ENCODE peak calls at places on chromosomes 5 and 9, in six cellular contexts. K, T, Q, Y, D and O are unnamed samples.

GRCh38 chr9:109107402-109108240 is 12.1 kb downstream of the TMEM245 start:
- DNase-seq in K (peak), T (peak), Q (no peak), Y (no peak), D (no peak), O (no peak)

GRCh38 chr5:142506046-142506445 is 179.8 kb downstream of the FGF1 start:
- DNase-seq in K (no peak), T (no peak), Q (no peak), Y (no peak), D (no peak), O (no peak)

GRCh38 chr9:136219276-136219675 is 14.3 kb upstream of the LHX3 start:
- DNase-seq in K (no peak), T (no peak), Q (no peak), Y (no peak), D (no peak), O (no peak)

GRCh38 chr5:139903805-139904565 is 108.4 kb downstream of the PSD2 start:
- DNase-seq in K (no peak), T (no peak), Q (no peak), Y (no peak), D (peak), O (no peak)

GRCh38 chr9:87830446-87830845 is 52.2 kb upstream of the SPATA31E1 start:
- DNase-seq in K (no peak), T (no peak), Q (no peak), Y (no peak), D (no peak), O (no peak)

GRCh38 chr5:103542441-103542840 is 20.1 kb downstream of the NUDT12 start:
- DNase-seq in K (no peak), T (no peak), Q (no peak), Y (no peak), D (no peak), O (no peak)

GRCh38 chr5:59587489-59588337 is 305.8 kb downstream of the PDE4D start:
- DNase-seq in K (no peak), T (peak), Q (no peak), Y (no peak), D (peak), O (no peak)

GRCh38 chr5:159571501-159572244 is 241.4 kb upstream of the IL12B start:
- DNase-seq in K (peak), T (no peak), Q (no peak), Y (no peak), D (no peak), O (no peak)

GRCh38 chr5:143002459-143003327 is 232.5 kb downstream of the ARHGAP26 start:
- DNase-seq in K (no peak), T (peak), Q (peak), Y (peak), D (peak), O (no peak)

GRCh38 chr5:33806736-33807442 is 84.9 kb downstream of the ADAMTS12 start:
- DNase-seq in K (no peak), T (peak), Q (no peak), Y (no peak), D (no peak), O (no peak)

GRCh38 chr5:95729115-95730010 is 1.8 kb upstream of the RHOBTB3 start:
- DNase-seq in K (no peak), T (no peak), Q (no peak), Y (no peak), D (no peak), O (no peak)

GRCh38 chr5:52727568-52727967 is 60.1 kb upstream of the ITGA1 start:
- DNase-seq in K (no peak), T (peak), Q (no peak), Y (no peak), D (no peak), O (no peak)

GRCh38 chr5:72955143-72955767 is 586 bp upstream of the FCHO2 start:
- DNase-seq in K (no peak), T (no peak), Q (no peak), Y (peak), D (peak), O (no peak)

GRCh38 chr5:124796495-124796894 is 50.1 kb upstream of the ZNF608 start:
- DNase-seq in K (no peak), T (no peak), Q (no peak), Y (no peak), D (no peak), O (no peak)

GRCh38 chr5:37111426-37112382 is 137.5 kb downstream of the CPLANE1 start:
- DNase-seq in K (no peak), T (no peak), Q (no peak), Y (peak), D (no peak), O (no peak)

GRCh38 chr9:94855919-94856318 is 129.4 kb downstream of the AOPEP start:
- DNase-seq in K (no peak), T (no peak), Q (no peak), Y (no peak), D (no peak), O (no peak)

GRCh38 chr5:72465601-72466563 is 41.3 kb downstream of the ZNF366 start:
- DNase-seq in K (no peak), T (peak), Q (no peak), Y (peak), D (no peak), O (no peak)

GRCh38 chr9:130327781-130328348 is 62.3 kb downstream of the HMCN2 start:
- DNase-seq in K (no peak), T (no peak), Q (peak), Y (no peak), D (no peak), O (no peak)

GRCh38 chr9:71762900-71763653 is 5.2 kb downstream of the CEMIP2 start:
- DNase-seq in K (no peak), T (peak), Q (no peak), Y (no peak), D (no peak), O (no peak)

GRCh38 chr5:71653119-71653518 is 66.0 kb upstream of the CARTPT start:
- DNase-seq in K (no peak), T (peak), Q (no peak), Y (no peak), D (no peak), O (no peak)

GRCh38 chr9:130268521-130269131 is 3.1 kb downstream of the HMCN2 start:
- DNase-seq in K (no peak), T (no peak), Q (no peak), Y (no peak), D (peak), O (no peak)

GRCh38 chr9:88742483-88742882 is 207.5 kb downstream of the NXNL2 start:
- DNase-seq in K (no peak), T (no peak), Q (no peak), Y (no peak), D (no peak), O (no peak)

GRCh38 chr9:72486606-72486955 is 34.8 kb upstream of the TMC1 start:
- DNase-seq in K (no peak), T (no peak), Q (no peak), Y (no peak), D (no peak), O (no peak)

GRCh38 chr5:151924564-151925395 is at the start of gene GLRA1:
- DNase-seq in K (no peak), T (peak), Q (no peak), Y (peak), D (peak), O (no peak)

GRCh38 chr5:143436871-143437270 is 33.4 kb upstream of the NR3C1 start:
- DNase-seq in K (no peak), T (no peak), Q (no peak), Y (no peak), D (no peak), O (no peak)

GRCh38 chr5:32725994-32726659 is 15.0 kb downstream of the NPR3 start:
- DNase-seq in K (no peak), T (no peak), Q (no peak), Y (peak), D (no peak), O (no peak)

GRCh38 chr9:9412241-9412640 is 1200.6 kb downstream of the PTPRD start:
- DNase-seq in K (no peak), T (no peak), Q (no peak), Y (peak), D (no peak), O (no peak)

GRCh38 chr5:60578295-60578694 is 121.7 kb downstream of the DEPDC1B start:
- DNase-seq in K (no peak), T (no peak), Q (no peak), Y (no peak), D (no peak), O (no peak)

GRCh38 chr9:121742923-121743322 is 91.5 kb downstream of the DAB2IP start:
- DNase-seq in K (no peak), T (no peak), Q (no peak), Y (no peak), D (no peak), O (no peak)

GRCh38 chr9:121744002-121744686 is 92.7 kb downstream of the DAB2IP start:
- DNase-seq in K (no peak), T (peak), Q (peak), Y (no peak), D (peak), O (no peak)

GRCh38 chr9:121744687-121745395 is 93.4 kb downstream of the DAB2IP start:
- DNase-seq in K (no peak), T (no peak), Q (no peak), Y (no peak), D (peak), O (no peak)

GRCh38 chr9:121745396-121745695 is 93.9 kb downstream of the DAB2IP start:
- DNase-seq in K (no peak), T (no peak), Q (no peak), Y (no peak), D (no peak), O (no peak)

DNA sequence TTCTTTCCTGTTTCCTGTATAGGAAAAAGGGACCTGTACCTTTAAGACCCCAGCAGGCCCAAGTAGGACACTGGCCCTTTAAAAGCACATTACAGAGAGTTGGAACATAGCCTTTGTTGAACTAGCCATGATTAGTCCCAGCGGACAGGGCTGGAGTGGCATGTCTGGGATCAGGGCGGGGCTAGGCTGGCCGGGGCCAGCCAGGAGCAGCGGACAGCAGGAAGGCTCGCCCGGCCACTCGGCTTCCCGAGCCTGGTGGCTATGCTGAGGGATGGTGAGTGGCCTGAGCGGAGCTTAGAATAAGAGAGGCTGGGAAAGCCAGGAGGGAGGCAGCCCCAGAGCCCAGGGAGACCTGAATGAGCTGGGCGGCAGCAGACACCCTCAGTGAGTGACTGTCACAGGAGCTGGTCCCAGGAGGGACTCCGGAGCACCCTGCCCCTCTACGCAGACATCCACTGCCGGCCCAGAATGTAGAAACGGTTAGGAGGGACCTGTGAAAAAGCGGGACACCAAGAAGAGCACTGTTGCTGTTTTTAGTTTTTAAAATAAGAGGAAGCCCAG is 92.1 kb downstream of the DAB2IP start:
- DNase-seq in K (peak), T (peak), Q (peak), Y (no peak), D (peak), O (peak)
- TF ChIP-seq CTCF in K (no peak), T (no peak), Q (peak), Y (no peak), D (no peak), O (no peak)

GRCh38 chr5:181060231-181060590 is 20.1 kb downstream of the BTNL9 start:
- DNase-seq in K (no peak), T (no peak), Q (no peak), Y (no peak), D (no peak), O (no peak)
- H3K4me3 ChIP-seq in K (no peak), T (no peak), Q (no peak), Y (no peak), D (no peak), O (no peak)

DNA sequence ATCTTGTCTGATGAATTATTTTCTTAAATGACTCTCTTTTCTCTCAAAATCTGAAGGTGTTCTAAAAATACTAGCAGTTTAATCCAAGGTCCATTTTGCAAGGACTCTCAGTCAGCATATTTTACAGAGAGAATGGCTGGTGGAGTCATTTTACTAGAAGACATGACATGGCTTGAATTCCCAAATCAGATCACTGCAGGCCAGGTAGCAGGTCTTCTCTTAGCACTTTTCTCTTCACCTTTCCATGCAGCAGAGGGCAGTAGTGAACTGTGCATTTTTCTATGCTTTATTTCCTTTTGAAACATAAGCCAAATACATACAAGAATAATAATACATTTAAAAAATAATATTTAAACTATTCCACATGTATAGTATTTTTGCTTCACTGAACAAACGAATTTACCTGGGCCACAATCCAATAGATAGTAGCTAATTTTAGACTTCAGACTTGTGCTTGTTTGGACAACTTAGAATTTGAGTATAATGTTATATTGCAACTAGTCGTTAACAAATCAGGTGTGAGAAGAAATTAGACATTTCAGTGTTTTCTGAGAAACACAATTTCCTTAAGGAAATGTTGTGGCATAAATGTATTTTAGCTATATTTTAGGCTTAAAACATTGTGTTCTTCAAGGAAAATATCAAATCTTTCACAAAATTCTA is 289.4 kb upstream of the DAB2 start:
- DNase-seq in K (peak), T (peak), Q (no peak), Y (peak), D (peak), O (no peak)
- H3K27ac ChIP-seq in K (no peak), T (no peak), Q (no peak), Y (no peak), D (no peak), O (no peak)

GRCh38 chr9:128370752-128371621 is at the start of gene URM1:
- DNase-seq in K (peak), T (peak), Q (peak), Y (peak), D (peak), O (peak)
- TF ChIP-seq CTCF in K (peak), T (no peak), Q (no peak), Y (no peak), D (peak), O (no peak)

DNA sequence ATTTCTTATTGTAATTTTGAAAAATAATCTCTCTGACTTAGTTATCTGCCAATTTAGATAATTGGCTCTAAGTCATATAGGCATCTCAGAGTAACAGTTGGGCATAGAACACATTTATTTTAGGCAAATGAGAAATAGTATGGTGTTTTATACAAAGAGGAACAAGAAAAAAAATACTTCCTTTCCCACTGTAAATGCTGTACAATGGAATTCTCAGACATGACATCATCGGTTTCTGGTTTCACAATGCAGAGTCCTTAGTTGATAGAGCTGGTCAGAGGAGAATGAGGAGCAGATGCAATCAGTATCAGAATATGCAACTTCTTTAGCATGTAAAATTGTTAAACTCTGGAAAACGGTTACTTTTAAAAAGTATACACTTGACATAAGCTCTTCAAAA is 49.4 kb downstream of the PLK2 start:
- DNase-seq in K (no peak), T (peak), Q (no peak), Y (peak), D (no peak), O (no peak)
- H3K4me3 ChIP-seq in K (no peak), T (no peak), Q (no peak), Y (no peak), D (no peak), O (no peak)

GRCh38 chr5:119332978-119333401 is 22.8 kb upstream of the TNFAIP8 start:
- DNase-seq in K (no peak), T (no peak), Q (no peak), Y (peak), D (no peak), O (no peak)

GRCh38 chr5:119331566-119332095 is 24.2 kb upstream of the TNFAIP8 start:
- DNase-seq in K (no peak), T (no peak), Q (no peak), Y (no peak), D (no peak), O (no peak)

GRCh38 chr5:119335261-119335677 is 20.6 kb upstream of the TNFAIP8 start:
- DNase-seq in K (no peak), T (no peak), Q (no peak), Y (peak), D (no peak), O (no peak)

GRCh38 chr5:119336262-119336661 is 19.6 kb upstream of the TNFAIP8 start:
- DNase-seq in K (no peak), T (no peak), Q (no peak), Y (peak), D (no peak), O (no peak)

GRCh38 chr5:119333421-119333851 is 22.4 kb upstream of the TNFAIP8 start:
- DNase-seq in K (no peak), T (no peak), Q (no peak), Y (peak), D (no peak), O (no peak)
- H3K27ac ChIP-seq in K (no peak), T (no peak), Q (no peak), Y (peak), D (no peak), O (no peak)

GRCh38 chr9:98369471-98369870 is 114.0 kb upstream of the TBC1D2 start:
- DNase-seq in K (no peak), T (no peak), Q (no peak), Y (no peak), D (no peak), O (no peak)

GRCh38 chr9:98369896-98370295 is 114.4 kb upstream of the TBC1D2 start:
- DNase-seq in K (no peak), T (no peak), Q (no peak), Y (no peak), D (no peak), O (no peak)

GRCh38 chr9:98372077-98372812 is 116.8 kb upstream of the TBC1D2 start:
- DNase-seq in K (no peak), T (no peak), Q (no peak), Y (no peak), D (no peak), O (no peak)

GRCh38 chr9:98370300-98370975 is 115.0 kb upstream of the TBC1D2 start:
- DNase-seq in K (no peak), T (no peak), Q (no peak), Y (no peak), D (no peak), O (no peak)

GRCh38 chr9:98370976-98371315 is 115.5 kb upstream of the TBC1D2 start:
- DNase-seq in K (no peak), T (no peak), Q (no peak), Y (no peak), D (no peak), O (no peak)
- TF ChIP-seq CTCF in K (no peak), T (no peak), Q (no peak), Y (no peak), D (no peak), O (no peak)

DNA sequence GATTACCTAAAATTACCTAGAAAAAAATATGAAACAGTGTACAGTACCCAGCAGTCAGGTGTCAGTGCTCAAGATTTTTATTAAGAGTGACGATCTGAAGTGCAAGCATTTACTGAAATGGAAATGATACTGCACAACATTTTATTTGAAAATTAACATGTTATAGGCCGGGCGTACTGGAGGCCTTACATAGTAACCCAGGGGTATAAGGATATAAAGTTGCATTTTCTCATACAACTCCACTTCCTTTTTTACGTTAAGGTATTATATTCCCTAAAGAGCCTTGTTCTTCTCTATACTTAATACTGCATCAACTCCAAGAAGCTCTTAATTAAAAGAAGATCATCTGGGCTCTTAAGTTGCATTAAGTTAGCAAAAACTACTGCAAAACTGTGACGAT is 3.3 kb downstream of the MAT2B start:
- DNase-seq in K (no peak), T (no peak), Q (no peak), Y (no peak), D (no peak), O (no peak)
- H3K4me3 ChIP-seq in K (no peak), T (peak), Q (peak), Y (no peak), D (no peak), O (peak)